ENCODE peak calls at places on chromosomes 1 and 21, in eight cellular contexts. One of them, this sample, is unnamed.

GRCh38 chr1:157505481-157506272 is 46.6 kb downstream of the FCRL5 start:
- DNase-seq in activated CD4-positive, alpha-beta T cell treated with anti-CD3 and anti-CD28 coated beads, Interleukin-2, amount 10 ng/mL, durations not matched to agents 7 days and 5 days: peak; percentile 34
- DNase-seq in effector CD4-positive, alpha-beta T cell: no peak
- DNase-seq in CD4-positive, CD25-positive, alpha-beta regulatory T cell: no peak
- DNase-seq in foreskin keratinocyte: peak; percentile 37
- DNase-seq in PC-3: peak; percentile 76
- DNase-seq in Ammon's horn: peak; percentile 81
- DNase-seq in stimulated activated CD8-positive, alpha-beta memory T cell treated with anti-CD3 and anti-CD28 coated beads, Interleukin-15, amount 100 ng/mL, for 24 hours: no peak
- DNase-seq in this sample: no peak

GRCh38 chr1:161994153-161994814 is 29.4 kb downstream of the OLFML2B start:
- DNase-seq in activated CD4-positive, alpha-beta T cell treated with anti-CD3 and anti-CD28 coated beads, Interleukin-2, amount 10 ng/mL, durations not matched to agents 7 days and 5 days: no peak
- DNase-seq in effector CD4-positive, alpha-beta T cell: no peak
- DNase-seq in CD4-positive, CD25-positive, alpha-beta regulatory T cell: no peak
- DNase-seq in foreskin keratinocyte: no peak
- DNase-seq in PC-3: no peak
- DNase-seq in Ammon's horn: peak; percentile 79
- DNase-seq in stimulated activated CD8-positive, alpha-beta memory T cell treated with anti-CD3 and anti-CD28 coated beads, Interleukin-15, amount 100 ng/mL, for 24 hours: no peak
- DNase-seq in this sample: no peak

GRCh38 chr21:21851205-21851604 is 853.0 kb downstream of the NCAM2 start:
- DNase-seq in activated CD4-positive, alpha-beta T cell treated with anti-CD3 and anti-CD28 coated beads, Interleukin-2, amount 10 ng/mL, durations not matched to agents 7 days and 5 days: no peak
- DNase-seq in effector CD4-positive, alpha-beta T cell: no peak
- DNase-seq in CD4-positive, CD25-positive, alpha-beta regulatory T cell: no peak
- DNase-seq in foreskin keratinocyte: no peak
- DNase-seq in PC-3: no peak
- DNase-seq in Ammon's horn: no peak
- DNase-seq in stimulated activated CD8-positive, alpha-beta memory T cell treated with anti-CD3 and anti-CD28 coated beads, Interleukin-15, amount 100 ng/mL, for 24 hours: no peak
- DNase-seq in this sample: no peak

GRCh38 chr1:154878371-154879355 is 8.6 kb upstream of the KCNN3 start:
- DNase-seq in activated CD4-positive, alpha-beta T cell treated with anti-CD3 and anti-CD28 coated beads, Interleukin-2, amount 10 ng/mL, durations not matched to agents 7 days and 5 days: peak; percentile 74
- DNase-seq in effector CD4-positive, alpha-beta T cell: peak; percentile 56
- DNase-seq in CD4-positive, CD25-positive, alpha-beta regulatory T cell: peak; percentile 42
- DNase-seq in foreskin keratinocyte: no peak
- DNase-seq in PC-3: peak; percentile 80
- DNase-seq in Ammon's horn: peak; percentile 90
- DNase-seq in stimulated activated CD8-positive, alpha-beta memory T cell treated with anti-CD3 and anti-CD28 coated beads, Interleukin-15, amount 100 ng/mL, for 24 hours: peak; percentile 54
- DNase-seq in this sample: peak; percentile 59

GRCh38 chr1:100862591-100862990 is 32.1 kb downstream of the EXTL2 start:
- DNase-seq in activated CD4-positive, alpha-beta T cell treated with anti-CD3 and anti-CD28 coated beads, Interleukin-2, amount 10 ng/mL, durations not matched to agents 7 days and 5 days: no peak
- DNase-seq in effector CD4-positive, alpha-beta T cell: no peak
- DNase-seq in CD4-positive, CD25-positive, alpha-beta regulatory T cell: no peak
- DNase-seq in foreskin keratinocyte: no peak
- DNase-seq in PC-3: peak; percentile 8
- DNase-seq in Ammon's horn: no peak
- DNase-seq in stimulated activated CD8-positive, alpha-beta memory T cell treated with anti-CD3 and anti-CD28 coated beads, Interleukin-15, amount 100 ng/mL, for 24 hours: no peak
- DNase-seq in this sample: no peak

GRCh38 chr1:195113471-195113870 is 1494.8 kb downstream of the KCNT2 start:
- DNase-seq in activated CD4-positive, alpha-beta T cell treated with anti-CD3 and anti-CD28 coated beads, Interleukin-2, amount 10 ng/mL, durations not matched to agents 7 days and 5 days: no peak
- DNase-seq in effector CD4-positive, alpha-beta T cell: no peak
- DNase-seq in CD4-positive, CD25-positive, alpha-beta regulatory T cell: no peak
- DNase-seq in foreskin keratinocyte: no peak
- DNase-seq in PC-3: no peak
- DNase-seq in Ammon's horn: no peak
- DNase-seq in stimulated activated CD8-positive, alpha-beta memory T cell treated with anti-CD3 and anti-CD28 coated beads, Interleukin-15, amount 100 ng/mL, for 24 hours: no peak
- DNase-seq in this sample: no peak

GRCh38 chr1:73626326-73626725 is 571.6 kb downstream of the LRRIQ3 start:
- DNase-seq in activated CD4-positive, alpha-beta T cell treated with anti-CD3 and anti-CD28 coated beads, Interleukin-2, amount 10 ng/mL, durations not matched to agents 7 days and 5 days: no peak
- DNase-seq in effector CD4-positive, alpha-beta T cell: no peak
- DNase-seq in CD4-positive, CD25-positive, alpha-beta regulatory T cell: no peak
- DNase-seq in foreskin keratinocyte: no peak
- DNase-seq in PC-3: no peak
- DNase-seq in Ammon's horn: no peak
- DNase-seq in stimulated activated CD8-positive, alpha-beta memory T cell treated with anti-CD3 and anti-CD28 coated beads, Interleukin-15, amount 100 ng/mL, for 24 hours: no peak
- DNase-seq in this sample: no peak

GRCh38 chr1:211320980-211321379 is 5.7 kb upstream of the TRAF5 start:
- DNase-seq in activated CD4-positive, alpha-beta T cell treated with anti-CD3 and anti-CD28 coated beads, Interleukin-2, amount 10 ng/mL, durations not matched to agents 7 days and 5 days: no peak
- DNase-seq in effector CD4-positive, alpha-beta T cell: no peak
- DNase-seq in CD4-positive, CD25-positive, alpha-beta regulatory T cell: no peak
- DNase-seq in foreskin keratinocyte: peak; percentile 84
- DNase-seq in PC-3: peak; percentile 83
- DNase-seq in Ammon's horn: no peak
- DNase-seq in stimulated activated CD8-positive, alpha-beta memory T cell treated with anti-CD3 and anti-CD28 coated beads, Interleukin-15, amount 100 ng/mL, for 24 hours: no peak
- DNase-seq in this sample: no peak

GRCh38 chr1:37922767-37923550 is 23.9 kb downstream of the INPP5B start:
- DNase-seq in activated CD4-positive, alpha-beta T cell treated with anti-CD3 and anti-CD28 coated beads, Interleukin-2, amount 10 ng/mL, durations not matched to agents 7 days and 5 days: peak; percentile 20
- DNase-seq in effector CD4-positive, alpha-beta T cell: no peak
- DNase-seq in CD4-positive, CD25-positive, alpha-beta regulatory T cell: no peak
- DNase-seq in foreskin keratinocyte: no peak
- DNase-seq in PC-3: no peak
- DNase-seq in Ammon's horn: peak; percentile 62
- DNase-seq in stimulated activated CD8-positive, alpha-beta memory T cell treated with anti-CD3 and anti-CD28 coated beads, Interleukin-15, amount 100 ng/mL, for 24 hours: no peak
- DNase-seq in this sample: no peak

GRCh38 chr1:229887043-229887822 is 179.8 kb upstream of the GALNT2 start:
- DNase-seq in activated CD4-positive, alpha-beta T cell treated with anti-CD3 and anti-CD28 coated beads, Interleukin-2, amount 10 ng/mL, durations not matched to agents 7 days and 5 days: peak; percentile 2
- DNase-seq in effector CD4-positive, alpha-beta T cell: no peak
- DNase-seq in CD4-positive, CD25-positive, alpha-beta regulatory T cell: no peak
- DNase-seq in foreskin keratinocyte: peak; percentile 96
- DNase-seq in PC-3: peak; percentile 96
- DNase-seq in Ammon's horn: peak; percentile 46
- DNase-seq in stimulated activated CD8-positive, alpha-beta memory T cell treated with anti-CD3 and anti-CD28 coated beads, Interleukin-15, amount 100 ng/mL, for 24 hours: no peak
- DNase-seq in this sample: no peak